ENCODE peak calls at places on chromosomes 13 and 19, in six cellular contexts. L is RWPE2, F is left colon, D is NCI-H1105 treated with DMSO at 0.1 percent for 48 hours, S is Caco-2, I is NCI-H2029. J is an unnamed sample.

GRCh38 chr13:51734786-51735185 is 69.2 kb downstream of the DHRS12 start:
- DNase-seq in L (no peak), F (no peak), D (no peak), S (no peak), I (no peak), J (no peak)

GRCh38 chr19:43700368-43701015 is 15.4 kb upstream of the IRGC start:
- DNase-seq in L (no peak), F (peak), D (no peak), S (no peak), I (peak), J (no peak)

GRCh38 chr19:10093295-10094186 is 7.4 kb downstream of the SHFL start:
- DNase-seq in L (no peak), F (no peak), D (no peak), S (no peak), I (no peak), J (no peak)

GRCh38 chr13:48890386-48890785 is 85.3 kb upstream of the FNDC3A start:
- DNase-seq in L (no peak), F (no peak), D (no peak), S (no peak), I (no peak), J (no peak)

GRCh38 chr19:45528744-45529453 is 21.6 kb downstream of the VASP start:
- DNase-seq in L (peak), F (peak), D (peak), S (peak), I (peak), J (peak)

GRCh38 chr13:26914624-26915023 is 154.0 kb upstream of the GPR12 start:
- DNase-seq in L (no peak), F (no peak), D (peak), S (no peak), I (no peak), J (no peak)

GRCh38 chr19:18110833-18111232 is 13.3 kb downstream of the MAST3 start:
- DNase-seq in L (no peak), F (peak), D (no peak), S (no peak), I (no peak), J (peak)

GRCh38 chr13:23600534-23600933 is 30.3 kb downstream of the TNFRSF19 start:
- DNase-seq in L (no peak), F (no peak), D (no peak), S (no peak), I (no peak), J (no peak)

GRCh38 chr19:47682939-47683338 is 30.3 kb upstream of the EHD2 start:
- DNase-seq in L (no peak), F (no peak), D (no peak), S (no peak), I (no peak), J (no peak)

GRCh38 chr13:40629678-40630384 is 36.6 kb downstream of the FOXO1 start:
- DNase-seq in L (no peak), F (no peak), D (no peak), S (no peak), I (no peak), J (no peak)

GRCh38 chr19:1780272-1780957 is 27.1 kb downstream of the ONECUT3 start:
- DNase-seq in L (no peak), F (no peak), D (no peak), S (no peak), I (no peak), J (no peak)

GRCh38 chr19:30338878-30339623 is 33.1 kb upstream of the ZNF536 start:
- DNase-seq in L (no peak), F (no peak), D (no peak), S (no peak), I (no peak), J (no peak)

GRCh38 chr19:19649159-19649558 is 5.7 kb upstream of the GMIP start:
- DNase-seq in L (no peak), F (no peak), D (no peak), S (no peak), I (no peak), J (no peak)

GRCh38 chr13:80463673-80464352 is 122.9 kb upstream of the SPRY2 start:
- DNase-seq in L (no peak), F (no peak), D (no peak), S (no peak), I (no peak), J (no peak)

GRCh38 chr13:100234006-100234405 is 145.1 kb downstream of the PCCA start:
- DNase-seq in L (no peak), F (no peak), D (peak), S (no peak), I (no peak), J (no peak)

GRCh38 chr19:12202250-12202649 is 39.4 kb downstream of the ZNF136 start:
- DNase-seq in L (no peak), F (peak), D (peak), S (peak), I (no peak), J (peak)

GRCh38 chr13:114140131-114140908 is 7.9 kb upstream of the RASA3 start:
- DNase-seq in L (peak), F (no peak), D (no peak), S (no peak), I (no peak), J (no peak)

GRCh38 chr19:1450735-1451669 is 1.1 kb downstream of the APC2 start:
- DNase-seq in L (no peak), F (no peak), D (no peak), S (no peak), I (no peak), J (no peak)

GRCh38 chr13:99385940-99386339 is 78.7 kb upstream of the GPR183 start:
- DNase-seq in L (no peak), F (no peak), D (no peak), S (peak), I (no peak), J (no peak)

GRCh38 chr19:44677019-44677809 is 5.9 kb downstream of the CEACAM19 start:
- DNase-seq in L (no peak), F (no peak), D (no peak), S (peak), I (peak), J (no peak)

GRCh38 chr13:99610702-99611289 is 109.5 kb downstream of the TM9SF2 start:
- DNase-seq in L (no peak), F (no peak), D (peak), S (no peak), I (no peak), J (no peak)

GRCh38 chr19:19315444-19315843 is 4.9 kb downstream of the SUGP1 start:
- DNase-seq in L (no peak), F (no peak), D (no peak), S (no peak), I (no peak), J (no peak)

GRCh38 chr19:41376241-41376997 is at the start of gene TMEM91:
- DNase-seq in L (no peak), F (peak), D (peak), S (no peak), I (peak), J (no peak)

GRCh38 chr13:108932206-108932605 is 302.8 kb downstream of the MYO16 start:
- DNase-seq in L (no peak), F (no peak), D (no peak), S (no peak), I (no peak), J (no peak)

GRCh38 chr13:38582133-38582532 is 104.7 kb upstream of the FREM2 start:
- DNase-seq in L (no peak), F (no peak), D (peak), S (no peak), I (no peak), J (peak)

GRCh38 chr13:100100115-100100879 is 11.4 kb downstream of the PCCA start:
- DNase-seq in L (no peak), F (no peak), D (peak), S (no peak), I (no peak), J (peak)